ENCODE peak calls at places on chromosomes 5 and 9, in ten cellular contexts. M is upper lobe of right lung, Y is astrocyte, S is GM12865, E is AG09309, I is tibial nerve, U is mucosa of descending colon, V is fibroblast of pulmonary artery, J is A549, Z is HFFc6. W is an unnamed sample.

GRCh38 chr5:14849516-14850294 is 21.9 kb downstream of the ANKH start:
- DNase-seq in M (no peak), Y (peak), S (no peak), E (no peak), I (no peak), U (no peak), V (no peak), J (no peak), Z (no peak), W (no peak)

GRCh38 chr5:81251922-81252321 is 18.8 kb downstream of the CKMT2 start:
- DNase-seq in M (no peak), Y (no peak), S (no peak), E (no peak), I (no peak), U (no peak), V (no peak), J (no peak), Z (no peak), W (no peak)

GRCh38 chr9:4096121-4096520 is 203.7 kb downstream of the GLIS3 start:
- DNase-seq in M (no peak), Y (peak), S (no peak), E (no peak), I (no peak), U (no peak), V (peak), J (no peak), Z (no peak), W (no peak)

GRCh38 chr5:95449460-95449859 is 58.3 kb downstream of the FAM81B start:
- DNase-seq in M (no peak), Y (peak), S (no peak), E (no peak), I (no peak), U (no peak), V (no peak), J (no peak), Z (no peak), W (no peak)

GRCh38 chr9:109455861-109456260 is 42.2 kb downstream of the PTPN3 start:
- DNase-seq in M (no peak), Y (no peak), S (no peak), E (no peak), I (no peak), U (no peak), V (no peak), J (no peak), Z (no peak), W (no peak)

GRCh38 chr5:172607213-172607793 is 33.8 kb upstream of the NEURL1B start:
- DNase-seq in M (no peak), Y (no peak), S (no peak), E (no peak), I (no peak), U (no peak), V (peak), J (no peak), Z (no peak), W (no peak)

GRCh38 chr5:32586251-32586642 is 890 bp downstream of the SUB1 start:
- DNase-seq in M (no peak), Y (no peak), S (no peak), E (no peak), I (no peak), U (no peak), V (no peak), J (no peak), Z (no peak), W (no peak)

GRCh38 chr9:6833518-6834192 is 75.9 kb downstream of the KDM4C start:
- DNase-seq in M (no peak), Y (peak), S (no peak), E (no peak), I (no peak), U (no peak), V (peak), J (no peak), Z (no peak), W (no peak)

GRCh38 chr9:91117959-91118651 is 243.6 kb downstream of the AUH start:
- DNase-seq in M (peak), Y (peak), S (no peak), E (no peak), I (peak), U (peak), V (peak), J (no peak), Z (peak), W (peak)

GRCh38 chr9:86792136-86792535 is 155.2 kb downstream of the GAS1 start:
- DNase-seq in M (no peak), Y (peak), S (no peak), E (no peak), I (no peak), U (no peak), V (no peak), J (no peak), Z (peak), W (no peak)

GRCh38 chr9:120579139-120579749 is 723 bp downstream of the CDK5RAP2 start:
- DNase-seq in M (no peak), Y (no peak), S (peak), E (no peak), I (no peak), U (no peak), V (no peak), J (peak), Z (peak), W (no peak)

GRCh38 chr5:77262685-77263084 is 52.2 kb downstream of the PDE8B start:
- DNase-seq in M (no peak), Y (no peak), S (no peak), E (no peak), I (no peak), U (no peak), V (no peak), J (no peak), Z (no peak), W (no peak)

GRCh38 chr5:82512025-82512424 is 233.9 kb upstream of the RPS23 start:
- DNase-seq in M (no peak), Y (no peak), S (peak), E (no peak), I (no peak), U (no peak), V (peak), J (no peak), Z (no peak), W (no peak)

GRCh38 chr5:116970318-116970717 is 395.7 kb upstream of the SEMA6A start:
- DNase-seq in M (no peak), Y (no peak), S (no peak), E (no peak), I (no peak), U (no peak), V (no peak), J (no peak), Z (no peak), W (no peak)

GRCh38 chr9:35910613-35911488 is 1.6 kb downstream of the SPAAR start:
- DNase-seq in M (peak), Y (peak), S (peak), E (no peak), I (peak), U (peak), V (peak), J (peak), Z (peak), W (no peak)

GRCh38 chr9:91426123-91426745 is 2.6 kb upstream of the NFIL3 start:
- DNase-seq in M (no peak), Y (no peak), S (peak), E (no peak), I (peak), U (peak), V (peak), J (peak), Z (peak), W (no peak)

GRCh38 chr5:124718376-124718775 is 28.1 kb downstream of the ZNF608 start:
- DNase-seq in M (no peak), Y (no peak), S (no peak), E (no peak), I (no peak), U (no peak), V (no peak), J (no peak), Z (no peak), W (no peak)

GRCh38 chr5:171907731-171908343 is 98.6 kb downstream of the FBXW11 start:
- DNase-seq in M (no peak), Y (peak), S (peak), E (peak), I (peak), U (peak), V (peak), J (peak), Z (peak), W (peak)

GRCh38 chr9:130539473-130540223 is 39.7 kb upstream of the FUBP3 start:
- DNase-seq in M (no peak), Y (peak), S (no peak), E (peak), I (no peak), U (peak), V (peak), J (peak), Z (peak), W (peak)

GRCh38 chr9:134624827-134625181 is 16.8 kb upstream of the COL5A1 start:
- DNase-seq in M (peak), Y (peak), S (no peak), E (peak), I (no peak), U (no peak), V (peak), J (peak), Z (peak), W (peak)

GRCh38 chr9:85237478-85237877 is 504.3 kb downstream of the AGTPBP1 start:
- DNase-seq in M (no peak), Y (no peak), S (no peak), E (no peak), I (no peak), U (no peak), V (no peak), J (no peak), Z (no peak), W (no peak)

GRCh38 chr9:137307255-137308101 is 5.4 kb upstream of the NRARP start:
- DNase-seq in M (peak), Y (no peak), S (no peak), E (no peak), I (no peak), U (peak), V (no peak), J (no peak), Z (no peak), W (no peak)

GRCh38 chr9:96222132-96222531 is 79.8 kb downstream of the HSD17B3 start:
- DNase-seq in M (no peak), Y (no peak), S (no peak), E (no peak), I (no peak), U (no peak), V (no peak), J (no peak), Z (no peak), W (no peak)
- TF ChIP-seq CTCF in M (peak), Y (peak), S (peak), E (peak), I (peak), U (no peak), V (peak), J (peak), Z (peak), W (peak)

DNA sequence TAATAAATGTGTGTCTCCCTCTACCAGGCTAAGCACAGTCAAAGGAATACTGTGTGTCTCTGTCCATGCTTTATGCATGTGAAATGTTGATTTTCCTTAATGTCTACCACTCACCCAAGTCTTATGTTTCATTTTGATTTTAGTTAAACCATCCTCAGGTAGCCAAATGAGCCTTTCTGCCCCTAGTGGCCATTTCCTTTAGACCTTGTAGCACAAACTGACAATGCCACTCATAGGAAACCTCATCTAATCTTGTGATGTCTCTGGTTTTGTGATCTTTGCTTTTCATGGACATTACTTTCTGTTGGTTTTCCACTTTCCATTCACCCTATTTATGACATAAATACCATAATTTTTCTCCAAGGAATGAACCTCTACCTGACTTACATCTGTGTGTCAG is 820.8 kb downstream of the MAT2B start:
- DNase-seq in M (no peak), Y (no peak), S (peak), E (no peak), I (no peak), U (no peak), V (no peak), J (no peak), Z (no peak), W (no peak)
- TF ChIP-seq CTCF in M (no peak), Y (peak), S (peak), E (no peak), I (no peak), U (no peak), V (peak), J (no peak), Z (peak), W (no peak)

GRCh38 chr9:18146329-18146728 is 327.6 kb upstream of the ADAMTSL1 start:
- DNase-seq in M (no peak), Y (no peak), S (no peak), E (no peak), I (no peak), U (no peak), V (no peak), J (no peak), Z (no peak), W (no peak)

GRCh38 chr9:18149457-18150011 is 324.4 kb upstream of the ADAMTSL1 start:
- DNase-seq in M (no peak), Y (no peak), S (no peak), E (no peak), I (no peak), U (no peak), V (peak), J (no peak), Z (no peak), W (no peak)
- TF ChIP-seq CTCF in M (no peak), Y (no peak), S (no peak), E (peak), I (no peak), U (no peak), V (no peak), J (no peak), Z (no peak), W (no peak)

GRCh38 chr5:994272-994607 is 14.4 kb upstream of the NKD2 start:
- DNase-seq in M (no peak), Y (no peak), S (no peak), E (no peak), I (no peak), U (no peak), V (no peak), J (no peak), Z (no peak), W (no peak)

GRCh38 chr5:989961-990530 is 18.6 kb upstream of the NKD2 start:
- DNase-seq in M (peak), Y (no peak), S (no peak), E (no peak), I (peak), U (peak), V (peak), J (no peak), Z (no peak), W (no peak)

GRCh38 chr5:988316-988715 is 20.3 kb upstream of the NKD2 start:
- DNase-seq in M (no peak), Y (no peak), S (no peak), E (no peak), I (no peak), U (no peak), V (no peak), J (no peak), Z (no peak), W (no peak)

GRCh38 chr5:994821-995220 is 13.8 kb upstream of the NKD2 start:
- DNase-seq in M (peak), Y (no peak), S (no peak), E (no peak), I (no peak), U (no peak), V (no peak), J (no peak), Z (no peak), W (no peak)

DNA sequence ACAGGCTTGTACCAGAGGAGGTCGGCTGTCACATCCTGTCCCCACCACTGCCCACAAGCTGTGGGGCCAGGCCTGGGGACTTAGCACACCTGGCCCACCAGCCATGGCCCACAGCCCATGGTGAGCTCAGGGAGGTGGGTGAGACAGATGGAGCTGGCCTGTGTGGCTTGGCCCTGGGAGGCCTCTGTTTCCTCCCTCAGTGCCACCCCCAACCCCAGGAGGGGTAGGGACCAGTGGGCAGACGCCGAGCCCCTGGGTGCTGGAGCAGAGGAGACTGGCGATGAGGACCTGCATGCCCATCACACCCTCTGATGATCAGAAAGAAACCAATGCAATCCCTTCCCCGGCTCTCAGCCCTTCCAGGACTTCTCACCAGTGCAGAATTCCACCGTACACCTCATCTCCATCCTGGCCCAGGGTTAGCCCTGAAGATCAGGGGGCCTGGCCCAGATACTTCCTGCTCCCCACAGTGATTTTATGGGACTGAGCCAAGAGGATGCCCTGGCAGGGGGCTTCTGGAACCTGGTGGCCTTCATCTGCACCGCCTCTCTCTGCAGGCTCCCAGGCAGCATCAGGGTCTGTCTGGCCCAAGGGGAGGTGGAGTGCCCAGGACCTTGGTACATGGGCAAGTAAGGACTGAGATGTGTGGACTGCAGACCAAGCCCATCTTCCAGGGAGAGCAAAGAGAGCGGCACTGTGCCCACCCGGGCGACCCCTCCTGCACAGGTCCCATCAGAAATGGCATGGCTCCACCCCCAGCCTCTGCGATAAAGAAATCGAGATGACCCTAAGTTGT is 16.9 kb upstream of the NKD2 start:
- DNase-seq in M (no peak), Y (no peak), S (no peak), E (no peak), I (no peak), U (no peak), V (no peak), J (no peak), Z (no peak), W (no peak)
- TF ChIP-seq CTCF in M (no peak), Y (no peak), S (no peak), E (no peak), I (no peak), U (no peak), V (no peak), J (no peak), Z (no peak), W (no peak)

GRCh38 chr9:131631254-131631653 is 85.9 kb downstream of the PRRT1B start:
- DNase-seq in M (no peak), Y (no peak), S (no peak), E (no peak), I (no peak), U (no peak), V (no peak), J (no peak), Z (no peak), W (no peak)

GRCh38 chr9:131635912-131636311 is 90.6 kb downstream of the PRRT1B start:
- DNase-seq in M (no peak), Y (no peak), S (no peak), E (no peak), I (no peak), U (no peak), V (no peak), J (no peak), Z (no peak), W (no peak)

GRCh38 chr9:131633491-131634031 is 88.2 kb downstream of the PRRT1B start:
- DNase-seq in M (no peak), Y (peak), S (no peak), E (no peak), I (no peak), U (no peak), V (no peak), J (no peak), Z (no peak), W (no peak)

GRCh38 chr9:131636593-131636992 is 91.3 kb downstream of the PRRT1B start:
- DNase-seq in M (no peak), Y (no peak), S (no peak), E (no peak), I (no peak), U (no peak), V (no peak), J (no peak), Z (no peak), W (no peak)

DNA sequence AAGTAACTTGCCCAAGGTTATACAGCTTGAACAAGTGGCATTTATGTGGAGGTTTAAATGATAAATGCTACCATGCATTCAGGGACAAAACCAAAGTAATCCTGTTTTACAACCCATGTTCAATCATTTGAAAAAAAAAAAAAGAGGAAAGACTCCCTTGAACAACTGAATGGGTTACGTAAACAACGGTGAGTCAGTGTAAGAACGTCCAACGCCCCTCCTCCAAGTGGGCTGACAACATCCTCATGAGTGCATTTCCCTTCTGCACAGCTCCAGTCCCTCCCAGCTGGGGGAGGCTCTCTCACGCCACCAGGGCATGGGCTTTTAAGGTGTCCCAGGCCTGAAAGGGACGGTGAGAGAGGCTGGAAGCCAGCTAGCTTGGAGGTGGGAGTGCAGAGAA is 90.0 kb downstream of the PRRT1B start:
- DNase-seq in M (peak), Y (peak), S (no peak), E (peak), I (peak), U (peak), V (peak), J (peak), Z (peak), W (peak)
- TF ChIP-seq CTCF in M (peak), Y (no peak), S (no peak), E (no peak), I (no peak), U (no peak), V (peak), J (no peak), Z (peak), W (peak)

GRCh38 chr5:169128679-169129078 is 172.3 kb downstream of the SLIT3 start:
- DNase-seq in M (no peak), Y (no peak), S (no peak), E (no peak), I (no peak), U (no peak), V (no peak), J (no peak), Z (no peak), W (no peak)

GRCh38 chr5:169131944-169132343 is 169.0 kb downstream of the SLIT3 start:
- DNase-seq in M (no peak), Y (peak), S (no peak), E (no peak), I (no peak), U (no peak), V (no peak), J (no peak), Z (no peak), W (no peak)

DNA sequence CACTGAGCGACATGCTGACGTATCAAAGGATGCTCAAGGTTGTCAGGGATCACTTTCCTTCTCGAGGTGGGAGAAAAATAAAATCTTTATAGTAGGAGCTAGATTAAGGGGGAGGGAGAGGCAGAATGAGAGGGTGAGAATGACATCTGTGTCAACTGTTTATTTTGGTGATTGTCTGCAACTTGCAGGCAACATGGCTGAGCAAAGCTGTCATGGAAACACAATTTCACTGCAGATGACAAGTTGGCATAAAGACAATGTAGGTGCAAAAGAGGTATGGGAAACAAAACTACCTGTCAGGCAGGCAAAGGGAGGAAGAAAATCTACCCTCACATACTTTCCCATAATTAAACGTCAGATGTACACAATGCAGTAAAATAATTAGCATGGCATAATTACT is 167.4 kb downstream of the SLIT3 start:
- DNase-seq in M (no peak), Y (no peak), S (no peak), E (no peak), I (no peak), U (no peak), V (no peak), J (no peak), Z (no peak), W (no peak)
- TF ChIP-seq CTCF in M (no peak), Y (no peak), S (no peak), E (no peak), I (no peak), U (no peak), V (no peak), J (no peak), Z (no peak), W (no peak)